ENCODE peak calls at places on chromosomes 11 and 22, in four cellular contexts. One of them, this sample, is unnamed.

GRCh38 chr11:79033833-79034232 is 407.0 kb downstream of the TENM4 start:
- DNase-seq in GM12878: no peak
- DNase-seq in HepG2: no peak
- DNase-seq in K562: no peak
- DNase-seq in this sample: no peak

GRCh38 chr11:10072841-10073240 is 221.2 kb downstream of the SBF2 start:
- DNase-seq in GM12878: no peak
- DNase-seq in HepG2: no peak
- DNase-seq in K562: no peak
- DNase-seq in this sample: no peak

GRCh38 chr11:95092549-95093324 is 3.1 kb downstream of the ENDOD1 start:
- DNase-seq in GM12878: no peak
- DNase-seq in HepG2: peak
- DNase-seq in K562: peak
- DNase-seq in this sample: peak

GRCh38 chr22:44045171-44045570 is 21.1 kb downstream of the PARVB start:
- DNase-seq in GM12878: no peak
- DNase-seq in HepG2: no peak
- DNase-seq in K562: no peak
- DNase-seq in this sample: no peak

GRCh38 chr11:75490221-75491181 is 35.2 kb downstream of the GDPD5 start:
- DNase-seq in GM12878: no peak
- DNase-seq in HepG2: no peak
- DNase-seq in K562: no peak
- DNase-seq in this sample: no peak

GRCh38 chr22:23696326-23696851 is 5.6 kb downstream of the RGL4 start:
- DNase-seq in GM12878: peak
- DNase-seq in HepG2: no peak
- DNase-seq in K562: no peak
- DNase-seq in this sample: no peak

GRCh38 chr11:47778878-47779483 is 11.8 kb upstream of the FNBP4 start:
- DNase-seq in GM12878: no peak
- DNase-seq in HepG2: no peak
- DNase-seq in K562: no peak
- DNase-seq in this sample: no peak

GRCh38 chr22:23063539-23064380 is 6.6 kb upstream of the GNAZ start:
- DNase-seq in GM12878: no peak
- DNase-seq in HepG2: no peak
- DNase-seq in K562: no peak
- DNase-seq in this sample: no peak

GRCh38 chr11:17473071-17473744 is 3.4 kb downstream of the ABCC8 start:
- DNase-seq in GM12878: no peak
- DNase-seq in HepG2: peak
- DNase-seq in K562: peak
- DNase-seq in this sample: peak

GRCh38 chr11:130638048-130638447 is 189.6 kb downstream of the ADAMTS15 start:
- DNase-seq in GM12878: no peak
- DNase-seq in HepG2: no peak
- DNase-seq in K562: no peak
- DNase-seq in this sample: no peak

GRCh38 chr11:130636672-130637463 is 188.4 kb downstream of the ADAMTS15 start:
- DNase-seq in GM12878: no peak
- DNase-seq in HepG2: peak
- DNase-seq in K562: no peak
- DNase-seq in this sample: no peak

GRCh38 chr11:130637566-130637965 is 189.1 kb downstream of the ADAMTS15 start:
- DNase-seq in GM12878: no peak
- DNase-seq in HepG2: no peak
- DNase-seq in K562: no peak
- DNase-seq in this sample: no peak

GRCh38 chr11:130639369-130639768 is 190.9 kb downstream of the ADAMTS15 start:
- DNase-seq in GM12878: no peak
- DNase-seq in HepG2: no peak
- DNase-seq in K562: no peak
- DNase-seq in this sample: no peak

GRCh38 chr11:130638624-130639023 is 190.2 kb downstream of the ADAMTS15 start:
- DNase-seq in GM12878: no peak
- DNase-seq in HepG2: no peak
- DNase-seq in K562: no peak
- DNase-seq in this sample: no peak
- TF ChIP-seq FOXK2 in GM12878: no peak
- TF ChIP-seq FOXK2 in HepG2: no peak
- TF ChIP-seq FOXK2 in K562: no peak
- TF ChIP-seq FOXK2 in this sample: no peak

GRCh38 chr11:46366661-46367161 is 14.8 kb upstream of the MDK start:
- DNase-seq in GM12878: no peak
- DNase-seq in HepG2: no peak
- DNase-seq in K562: no peak
- DNase-seq in this sample: no peak

GRCh38 chr11:46367244-46367915 is 14.1 kb upstream of the MDK start:
- DNase-seq in GM12878: no peak
- DNase-seq in HepG2: peak
- DNase-seq in K562: peak
- DNase-seq in this sample: peak

GRCh38 chr11:46369458-46370152 is 11.9 kb upstream of the MDK start:
- DNase-seq in GM12878: no peak
- DNase-seq in HepG2: peak
- DNase-seq in K562: peak
- DNase-seq in this sample: peak

GRCh38 chr11:46366260-46366659 is 15.2 kb upstream of the MDK start:
- DNase-seq in GM12878: no peak
- DNase-seq in HepG2: no peak
- DNase-seq in K562: no peak
- DNase-seq in this sample: no peak

DNA sequence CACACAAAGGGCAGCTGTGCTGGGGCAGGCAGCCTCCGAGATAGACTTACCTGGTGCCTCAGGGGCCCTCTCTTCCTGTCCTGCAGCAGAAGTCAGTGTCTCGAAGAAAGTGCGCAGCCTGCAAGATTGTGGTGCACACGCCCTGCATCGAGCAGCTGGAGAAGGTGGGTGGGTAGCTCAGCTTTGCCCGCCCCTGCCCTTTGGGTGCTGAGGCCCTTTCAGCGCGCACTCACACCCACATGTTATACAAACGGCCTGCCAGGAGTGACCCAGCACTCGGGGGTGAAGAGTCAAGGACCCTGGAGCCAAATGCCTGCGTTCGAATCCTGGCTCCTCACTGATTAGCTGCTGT is 13.6 kb upstream of the MDK start:
- DNase-seq in GM12878: no peak
- DNase-seq in HepG2: no peak
- DNase-seq in K562: no peak
- DNase-seq in this sample: no peak
- TF ChIP-seq FOXK2 in GM12878: no peak
- TF ChIP-seq FOXK2 in HepG2: no peak
- TF ChIP-seq FOXK2 in K562: no peak
- TF ChIP-seq FOXK2 in this sample: no peak

DNA sequence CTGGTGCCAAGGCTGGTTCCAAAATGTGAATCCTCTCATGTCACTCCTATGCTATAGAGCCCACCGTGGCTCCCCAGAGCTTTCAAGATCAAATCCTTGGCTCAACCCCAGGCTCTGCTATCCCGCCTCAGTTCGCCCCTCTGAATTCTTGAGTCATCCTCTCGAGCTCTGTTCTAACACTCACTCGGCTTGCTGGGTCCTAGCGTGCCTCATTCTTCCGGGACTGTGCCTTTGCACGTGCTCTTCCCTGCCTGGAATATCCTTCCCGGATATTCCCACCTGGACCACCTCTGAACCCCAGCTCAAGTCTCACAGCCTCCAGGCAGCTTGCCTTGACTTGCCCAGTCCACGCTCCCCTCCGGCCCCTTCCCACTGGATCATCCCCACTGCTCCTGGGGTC is 13.0 kb downstream of the KCTD17 start:
- DNase-seq in GM12878: no peak
- DNase-seq in HepG2: no peak
- DNase-seq in K562: no peak
- DNase-seq in this sample: no peak
- TF ChIP-seq FOXK2 in GM12878: no peak
- TF ChIP-seq FOXK2 in HepG2: no peak
- TF ChIP-seq FOXK2 in K562: no peak
- TF ChIP-seq FOXK2 in this sample: no peak

GRCh38 chr22:46528121-46528610 is 9.3 kb downstream of the CELSR1 start:
- DNase-seq in GM12878: no peak
- DNase-seq in HepG2: peak
- DNase-seq in K562: no peak
- DNase-seq in this sample: no peak
- TF ChIP-seq FOXK2 in GM12878: no peak
- TF ChIP-seq FOXK2 in HepG2: no peak
- TF ChIP-seq FOXK2 in K562: no peak
- TF ChIP-seq FOXK2 in this sample: no peak

GRCh38 chr22:29890760-29891159 is 7.8 kb downstream of the MTMR3 start:
- DNase-seq in GM12878: no peak
- DNase-seq in HepG2: peak
- DNase-seq in K562: no peak
- DNase-seq in this sample: no peak
- TF ChIP-seq FOXK2 in GM12878: no peak
- TF ChIP-seq FOXK2 in HepG2: no peak
- TF ChIP-seq FOXK2 in K562: no peak
- TF ChIP-seq FOXK2 in this sample: no peak

GRCh38 chr11:70415642-70416395 is 17.5 kb downstream of the CTTN start:
- DNase-seq in GM12878: no peak
- DNase-seq in HepG2: no peak
- DNase-seq in K562: no peak
- DNase-seq in this sample: no peak
- TF ChIP-seq FOXK2 in GM12878: no peak
- TF ChIP-seq FOXK2 in HepG2: no peak
- TF ChIP-seq FOXK2 in K562: no peak
- TF ChIP-seq FOXK2 in this sample: no peak

This sample was measured in HEK293T.